ENCODE peak calls at places on chromosomes 13 and 19, in seven cellular contexts. H is uterus, D is cardiac muscle cell, G is SJSA1, Y is spleen, R is suprapubic skin, B is ascending aorta. L is an unnamed sample. For H3K4me1, the result is how much of the 10 kb centered on the place peaks cover.

GRCh38 chr19:30318261-30318660 is 53.9 kb upstream of the ZNF536 start:
- DNase-seq in H (no peak), D (no peak), G (no peak), Y (no peak), R (no peak), B (peak), L (no peak)

GRCh38 chr13:58963321-58963720 is 1200.4 kb downstream of the DIAPH3 start:
- DNase-seq in H (no peak), D (no peak), G (no peak), Y (no peak), R (no peak), B (no peak), L (no peak)

GRCh38 chr19:42419309-42419708 is 7.9 kb downstream of the LIPE start:
- DNase-seq in H (no peak), D (no peak), G (no peak), Y (peak), R (no peak), B (no peak), L (no peak)

GRCh38 chr19:10113592-10113963 is 2.1 kb downstream of the P2RY11 start:
- DNase-seq in H (no peak), D (no peak), G (no peak), Y (peak), R (no peak), B (no peak), L (peak)

GRCh38 chr19:54653181-54653809 is 9.5 kb upstream of the LILRB4 start:
- DNase-seq in H (no peak), D (no peak), G (peak), Y (no peak), R (no peak), B (peak), L (no peak)

GRCh38 chr13:45219938-45220375 is 19.1 kb upstream of the KCTD4 start:
- DNase-seq in H (no peak), D (no peak), G (peak), Y (no peak), R (no peak), B (no peak), L (no peak)

GRCh38 chr19:39078436-39079200 is 5.5 kb upstream of the ACP7 start:
- DNase-seq in H (no peak), D (no peak), G (peak), Y (no peak), R (no peak), B (no peak), L (no peak)

GRCh38 chr13:48648446-48648845 is 5.3 kb upstream of the CYSLTR2 start:
- DNase-seq in H (no peak), D (no peak), G (no peak), Y (no peak), R (no peak), B (no peak), L (no peak)

GRCh38 chr13:51645154-51645650 is 60.9 kb downstream of the WDFY2 start:
- DNase-seq in H (no peak), D (no peak), G (peak), Y (no peak), R (no peak), B (peak), L (no peak)

GRCh38 chr19:13846533-13847032 is 30.4 kb upstream of the NANOS3 start:
- DNase-seq in H (peak), D (peak), G (peak), Y (peak), R (peak), B (peak), L (peak)

GRCh38 chr13:97344250-97345175 is 89.5 kb upstream of the RAP2A start:
- DNase-seq in H (peak), D (peak), G (peak), Y (no peak), R (no peak), B (no peak), L (no peak)

GRCh38 chr19:12703056-12703455 is 6.6 kb upstream of the FBXW9 start:
- DNase-seq in H (no peak), D (peak), G (peak), Y (no peak), R (no peak), B (no peak), L (no peak)

GRCh38 chr19:47094557-47095517 is 18.7 kb downstream of the ZC3H4 start:
- DNase-seq in H (no peak), D (no peak), G (no peak), Y (peak), R (no peak), B (no peak), L (peak)

GRCh38 chr13:113499936-113500335 is 9.4 kb upstream of the DCUN1D2 start:
- DNase-seq in H (no peak), D (no peak), G (no peak), Y (no peak), R (no peak), B (no peak), L (no peak)

GRCh38 chr19:3184847-3185481 is 766 bp upstream of the NCLN start:
- DNase-seq in H (no peak), D (peak), G (no peak), Y (peak), R (no peak), B (no peak), L (peak)

GRCh38 chr13:32829269-32829668 is 187.0 kb upstream of the KL start:
- DNase-seq in H (no peak), D (no peak), G (no peak), Y (no peak), R (no peak), B (no peak), L (no peak)
- H3K27ac ChIP-seq in H (no peak), D (no peak), G (peak), Y (peak), R (no peak), B (no peak), L (no peak)

GRCh38 chr19:1935484-1936208 is 5.3 kb upstream of the CSNK1G2 start:
- DNase-seq in H (no peak), D (no peak), G (no peak), Y (peak), R (no peak), B (no peak), L (no peak)

GRCh38 chr19:1938071-1938470 is 2.9 kb upstream of the CSNK1G2 start:
- DNase-seq in H (no peak), D (no peak), G (no peak), Y (no peak), R (no peak), B (no peak), L (no peak)

GRCh38 chr19:1933942-1934341 is 7.0 kb upstream of the CSNK1G2 start:
- DNase-seq in H (no peak), D (no peak), G (no peak), Y (no peak), R (no peak), B (no peak), L (no peak)

GRCh38 chr19:1936916-1937610 is 3.9 kb upstream of the CSNK1G2 start:
- DNase-seq in H (no peak), D (no peak), G (no peak), Y (no peak), R (no peak), B (no peak), L (peak)

DNA sequence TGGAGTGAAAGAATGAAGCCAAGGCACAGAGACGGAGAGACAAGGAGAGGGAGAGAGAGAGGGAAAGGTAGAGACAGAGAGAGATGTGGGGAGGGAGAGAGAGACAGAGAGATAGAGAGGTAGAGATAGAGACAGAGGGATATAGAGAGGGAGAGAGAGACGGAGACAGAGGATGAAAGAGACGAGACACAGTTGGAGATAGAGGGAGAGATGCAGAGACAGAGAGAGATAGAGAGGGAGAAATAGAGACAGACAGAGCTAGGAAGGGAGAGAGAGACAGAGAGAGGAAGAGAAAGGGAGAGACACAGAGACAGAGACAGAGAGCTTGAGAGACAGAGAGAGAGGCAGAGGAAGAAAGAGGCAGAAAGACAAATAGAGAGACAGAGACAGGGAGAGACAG is 4.5 kb upstream of the CSNK1G2 start:
- DNase-seq in H (no peak), D (no peak), G (no peak), Y (no peak), R (no peak), B (no peak), L (no peak)
- H3K4me3 ChIP-seq in H (no peak), D (no peak), G (no peak), Y (no peak), R (no peak), B (no peak), L (no peak)

GRCh38 chr13:110306340-110306959 is 507 bp downstream of the COL4A1 start:
- DNase-seq in H (peak), D (peak), G (peak), Y (no peak), R (no peak), B (peak), L (no peak)
- H3K4me1 ChIP-seq in H (under half), D (under half), G (half or more), Y (under half), R (under half), B (under half), L (under half)

GRCh38 chr19:17909017-17909732 is 23.6 kb upstream of the CCDC124 start:
- DNase-seq in H (no peak), D (no peak), G (no peak), Y (no peak), R (no peak), B (no peak), L (no peak)
- H3K27ac ChIP-seq in H (no peak), D (no peak), G (no peak), Y (no peak), R (no peak), B (no peak), L (no peak)

L was measured in upper lobe of right lung.